ENCODE peak calls at places on chromosomes 2 and 18, in seven cellular contexts. V, R, Z, W, G, O and A are unnamed samples.

GRCh38 chr2:131488306-131489205 is 3.6 kb downstream of the MZT2A start:
- DNase-seq in Z (no peak), G (no peak), W (no peak), R (no peak), V (no peak), O (no peak), A (no peak)

GRCh38 chr2:202780514-202781021 is 91.0 kb downstream of the ICA1L start:
- DNase-seq in O (peak), R (no peak), Z (peak), V (peak), G (peak), W (peak), A (no peak)

GRCh38 chr2:101111917-101112771 is 39.0 kb downstream of the TBC1D8 start:
- DNase-seq in V (peak), G (no peak), R (no peak), W (peak), O (no peak), Z (peak), A (no peak)

GRCh38 chr2:24824966-24825882 is 32.0 kb downstream of the CENPO start:
- DNase-seq in R (no peak), V (no peak), Z (no peak), G (no peak), O (peak), W (peak), A (no peak)

GRCh38 chr18:22483407-22483806 is 65.7 kb upstream of the CTAGE1 start:
- DNase-seq in G (no peak), V (no peak), O (no peak), W (no peak), Z (no peak), R (no peak), A (no peak)

GRCh38 chr2:97993926-97994325 is 1.8 kb downstream of the TMEM131 start:
- DNase-seq in Z (no peak), G (no peak), V (no peak), R (no peak), O (no peak), W (no peak), A (no peak)

GRCh38 chr2:30776831-30777652 is 30.2 kb downstream of the CAPN13 start:
- DNase-seq in O (no peak), V (no peak), W (no peak), G (no peak), R (no peak), Z (no peak), A (no peak)

GRCh38 chr2:201129044-201129505 is 13.1 kb downstream of the CFLAR start:
- DNase-seq in Z (peak), G (no peak), O (peak), V (peak), R (no peak), W (peak), A (no peak)

GRCh38 chr18:10006261-10006903 is 92.6 kb downstream of the VAPA start:
- DNase-seq in V (peak), O (no peak), R (no peak), G (no peak), Z (no peak), W (peak), A (no peak)

GRCh38 chr2:121196132-121196848 is 88.7 kb downstream of the TFCP2L1 start:
- DNase-seq in O (no peak), Z (no peak), W (no peak), R (no peak), G (no peak), V (no peak), A (no peak)

GRCh38 chr18:34444622-34445021 is 219.9 kb upstream of the NOL4 start:
- DNase-seq in G (no peak), Z (no peak), R (no peak), W (no peak), V (no peak), O (no peak), A (no peak)

GRCh38 chr2:197011777-197012641 is 85.5 kb upstream of the PGAP1 start:
- DNase-seq in W (peak), O (peak), Z (peak), G (no peak), V (peak), R (no peak), A (no peak)

GRCh38 chr2:211591456-211591855 is 947.1 kb downstream of the ERBB4 start:
- DNase-seq in V (no peak), Z (no peak), O (no peak), W (no peak), R (no peak), G (no peak), A (no peak)

GRCh38 chr2:53785378-53785777 is 1.4 kb downstream of the ASB3 start:
- DNase-seq in O (no peak), R (no peak), Z (no peak), V (no peak), W (no peak), G (no peak), A (no peak)

GRCh38 chr2:96861074-96861473 is 3.3 kb upstream of the ANKRD39 start:
- DNase-seq in R (peak), W (no peak), G (no peak), V (no peak), O (no peak), Z (no peak), A (no peak)

GRCh38 chr2:235665656-235666239 is 171.9 kb downstream of the AGAP1 start:
- DNase-seq in O (no peak), Z (no peak), G (no peak), V (peak), W (peak), R (no peak), A (no peak)

GRCh38 chr2:211170843-211171242 is 614.4 kb downstream of the CPS1 start:
- DNase-seq in R (no peak), Z (no peak), O (no peak), V (no peak), W (no peak), G (no peak), A (no peak)

GRCh38 chr2:33022989-33023731 is 76.4 kb downstream of the LTBP1 start:
- DNase-seq in O (peak), G (peak), R (no peak), W (peak), V (peak), Z (peak), A (no peak)

GRCh38 chr2:228245601-228246000 is 64.1 kb upstream of the SPHKAP start:
- DNase-seq in V (no peak), G (no peak), O (no peak), R (no peak), W (no peak), Z (no peak), A (no peak)

DNA sequence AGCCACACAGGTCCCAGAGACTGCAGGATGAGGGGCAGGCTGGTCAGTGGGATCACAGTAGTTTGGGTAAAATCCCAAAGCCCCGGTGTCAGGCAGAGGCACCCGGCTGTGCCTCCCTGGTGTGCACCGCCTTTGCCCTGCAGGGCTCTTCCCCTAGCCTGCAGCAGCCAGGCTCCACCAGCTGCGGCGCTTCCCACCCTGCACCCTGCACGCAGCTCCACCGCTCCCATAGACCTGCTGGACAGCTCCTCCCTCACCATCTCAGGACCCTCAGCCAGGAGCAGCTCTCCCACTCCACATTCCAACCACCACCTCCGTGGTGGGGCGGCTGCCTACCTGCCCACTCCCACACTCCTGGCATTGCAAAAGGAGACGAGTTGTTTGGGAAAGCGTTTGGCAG is 287.3 kb upstream of the HDAC4 start:
- DNase-seq in O (no peak), V (no peak), Z (no peak), R (peak), G (no peak), W (no peak), A (no peak)
- TF ChIP-seq CTCF in O (no peak), V (no peak), Z (no peak), R (peak), G (no peak), W (no peak), A (peak)

DNA sequence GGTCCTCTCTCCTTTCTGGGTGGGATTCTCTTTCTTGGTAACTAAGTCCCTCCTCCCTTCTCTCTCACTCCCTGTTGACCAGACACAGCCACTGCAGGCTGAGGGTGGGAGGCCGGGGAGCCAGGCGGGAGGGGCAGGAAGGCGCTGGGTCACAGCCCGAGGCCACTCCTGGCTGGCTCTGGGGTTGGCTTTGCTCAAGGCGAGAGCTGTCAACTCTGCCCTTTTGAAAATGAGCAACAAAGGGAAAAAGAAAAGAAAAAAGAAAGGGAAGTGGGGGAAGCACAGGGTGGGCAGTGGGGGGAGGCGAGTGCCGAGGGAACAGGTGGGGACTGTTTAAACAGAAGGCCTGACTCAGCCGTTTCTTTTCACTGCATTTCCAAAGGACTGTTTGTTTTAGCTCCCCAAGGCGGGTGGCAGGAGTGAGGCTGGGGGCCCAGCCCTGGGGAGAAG is 70.5 kb upstream of the IGFBP5 start:
- DNase-seq in V (no peak), G (no peak), O (no peak), R (peak), Z (no peak), W (no peak), A (peak)
- TF ChIP-seq CTCF in V (no peak), G (no peak), O (no peak), R (no peak), Z (no peak), W (no peak), A (peak)

GRCh38 chr2:43455735-43456642 is 139.8 kb downstream of the THADA start:
- DNase-seq in G (no peak), W (peak), Z (peak), R (no peak), V (peak), O (peak), A (no peak)
- TF ChIP-seq CTCF in G (no peak), W (peak), Z (no peak), R (peak), V (no peak), O (no peak), A (no peak)

DNA sequence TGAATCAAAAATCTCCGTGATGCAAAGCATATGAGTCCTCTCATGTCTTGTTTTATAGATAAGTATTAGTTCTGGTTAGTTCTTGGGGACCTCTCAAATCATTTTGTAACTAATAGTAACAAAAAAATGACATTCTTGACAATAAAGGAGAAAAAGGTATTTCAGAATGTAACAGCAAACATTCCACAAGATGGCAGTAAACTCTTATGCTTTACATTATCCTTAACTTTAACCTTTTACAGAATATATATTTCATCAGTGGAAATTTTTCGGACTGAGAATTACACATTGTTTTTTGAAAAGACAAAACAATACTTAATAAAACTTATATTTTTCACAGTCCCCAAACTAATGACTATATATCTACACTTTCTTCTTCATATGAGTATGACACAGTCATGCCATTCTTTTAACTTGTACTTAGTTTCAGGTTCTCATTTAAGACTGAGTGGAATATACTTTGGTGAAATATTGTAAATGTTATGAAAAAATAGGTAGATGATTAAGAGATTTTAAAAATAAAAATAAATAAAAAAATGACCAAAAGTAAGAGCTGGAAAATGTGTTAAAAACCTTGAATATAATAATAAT is 142.9 kb upstream of the NXPH2 start:
- DNase-seq in O (no peak), W (peak), R (no peak), Z (no peak), G (peak), V (no peak), A (no peak)
- TF ChIP-seq CTCF in O (peak), W (peak), R (no peak), Z (peak), G (peak), V (peak), A (peak)

DNA sequence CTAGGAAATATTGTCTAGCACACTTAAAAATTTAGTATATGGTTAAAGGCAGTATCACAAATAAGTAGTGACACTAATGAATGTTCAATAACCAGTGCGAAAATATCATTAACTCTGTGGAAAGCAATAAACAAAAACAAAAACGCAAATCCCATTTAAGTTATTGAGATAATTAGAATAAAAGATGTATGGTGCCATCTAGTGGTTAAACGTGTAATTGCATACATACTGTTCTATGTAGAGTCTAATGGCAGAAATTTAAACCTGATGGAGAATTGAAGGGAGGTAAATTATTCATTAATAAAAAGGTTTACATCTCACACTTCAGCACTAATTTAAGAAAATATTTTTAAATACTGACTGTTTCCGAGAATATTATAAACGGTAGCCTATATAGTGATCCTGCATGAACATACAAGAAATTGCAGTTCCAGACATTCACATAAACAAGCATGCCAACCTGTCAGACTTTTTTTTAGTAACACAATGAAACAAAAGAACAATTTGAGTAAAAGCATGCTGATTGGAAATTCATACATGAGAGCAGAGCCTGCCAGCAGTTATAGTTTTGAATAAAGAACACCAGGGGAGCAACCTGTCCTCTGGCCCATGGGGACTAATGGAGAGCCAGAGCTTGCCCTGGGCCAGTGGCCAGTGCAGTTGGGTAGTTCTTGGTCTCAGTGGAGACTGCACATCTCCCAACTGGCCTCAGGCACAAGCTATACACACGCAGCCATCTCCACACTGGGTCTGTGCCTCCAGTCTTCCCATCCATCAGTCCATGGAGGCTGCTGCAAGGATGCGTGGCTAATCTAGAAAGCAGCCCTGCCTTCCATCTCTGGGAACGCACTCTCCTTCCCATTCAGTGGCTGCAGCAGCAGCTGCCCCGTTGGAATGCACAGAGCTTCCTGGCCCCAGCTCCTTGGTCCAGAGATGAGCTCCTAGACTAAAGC is 28.0 kb downstream of the GCG start:
- DNase-seq in Z (no peak), W (peak), V (peak), O (peak), G (peak), R (peak), A (no peak)
- TF ChIP-seq CTCF in Z (peak), W (peak), V (peak), O (no peak), G (peak), R (peak), A (peak)

DNA sequence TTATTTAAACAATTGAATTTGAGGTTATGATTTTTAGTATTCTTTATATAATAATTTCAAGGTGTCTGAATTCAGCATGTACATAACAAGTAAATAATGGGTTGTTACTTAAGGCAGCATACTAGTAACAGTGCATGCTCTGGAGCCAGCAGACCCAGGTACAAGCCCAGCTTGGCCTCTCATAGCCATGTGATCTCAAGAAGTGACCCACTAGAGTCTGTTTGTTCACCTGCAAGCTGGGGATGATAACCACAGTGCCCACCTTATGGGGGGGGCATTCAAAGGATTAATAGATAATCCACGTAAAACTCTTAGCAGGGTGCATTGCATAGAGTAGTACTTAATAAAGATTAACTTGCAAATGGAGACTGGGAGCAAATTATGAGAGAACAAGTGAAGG is 163.6 kb downstream of the TRABD2A start:
- DNase-seq in R (no peak), Z (no peak), V (no peak), O (no peak), W (no peak), G (no peak), A (no peak)
- TF ChIP-seq CTCF in R (no peak), Z (no peak), V (no peak), O (no peak), W (no peak), G (no peak), A (no peak)

DNA sequence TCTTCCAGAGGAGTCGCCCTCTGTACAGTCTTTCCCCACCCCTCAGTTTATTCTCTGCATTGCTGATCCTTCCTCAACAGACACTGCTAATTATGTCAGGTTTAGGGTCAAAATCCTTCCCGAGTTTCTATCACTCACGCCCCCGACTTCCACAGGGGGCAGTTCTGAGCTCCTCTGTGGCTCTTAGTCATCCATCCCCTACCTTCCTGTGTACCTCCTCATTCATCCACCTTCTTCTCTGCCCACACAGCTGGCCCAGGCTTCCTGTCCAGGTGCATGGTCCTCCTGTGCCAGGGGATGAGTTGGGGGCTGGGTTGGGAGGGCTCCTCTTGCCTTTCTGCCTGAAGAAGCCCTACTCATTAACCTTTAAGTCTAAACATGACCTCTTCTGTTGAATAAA is 202.9 kb downstream of the ARL4C start:
- DNase-seq in V (no peak), W (no peak), O (no peak), R (no peak), G (no peak), Z (no peak), A (no peak)
- TF ChIP-seq CTCF in V (peak), W (no peak), O (peak), R (no peak), G (no peak), Z (peak), A (peak)

DNA sequence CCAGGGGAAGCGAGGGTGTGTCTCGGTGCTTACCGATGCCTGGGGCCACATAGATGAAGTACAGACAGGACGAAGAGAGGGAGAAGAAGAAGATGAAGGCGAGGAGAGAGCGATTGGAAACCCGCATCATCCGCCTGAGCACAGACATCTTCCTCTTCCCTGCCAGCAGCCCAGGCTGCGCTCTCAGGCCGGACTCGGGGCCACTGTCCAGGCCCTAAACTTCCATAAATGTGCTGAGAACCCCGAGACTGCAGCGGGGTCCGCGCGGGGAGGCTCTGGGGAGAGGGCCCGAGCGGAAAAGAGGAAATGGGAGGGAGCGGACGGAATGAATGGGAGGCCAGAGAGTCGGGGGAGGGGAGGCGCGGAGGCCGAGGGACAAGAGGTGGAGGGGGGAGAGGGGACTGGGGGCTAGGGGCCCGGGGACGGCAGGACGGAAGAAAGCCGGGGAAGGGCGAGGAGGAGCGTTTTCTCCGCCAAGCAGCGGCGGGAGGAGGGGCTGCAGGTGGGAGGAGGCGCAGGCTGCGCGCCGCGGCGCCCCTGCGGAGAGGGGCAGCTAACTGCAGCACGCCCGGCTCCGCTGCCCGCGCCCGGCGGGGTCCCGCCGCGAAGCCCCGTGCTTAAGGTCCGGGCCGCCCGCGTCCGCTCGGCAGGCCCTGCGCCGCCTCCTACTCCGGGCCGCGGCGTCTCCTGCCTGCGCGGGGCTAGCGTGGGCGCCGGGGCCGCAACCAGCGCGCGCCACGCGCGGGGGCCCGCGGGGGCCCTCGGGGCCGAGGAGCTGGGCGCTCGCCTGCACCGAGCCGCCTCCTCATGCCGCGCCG is at the start of gene B4GALT6:
- DNase-seq in O (peak), W (no peak), G (no peak), Z (peak), R (peak), V (no peak), A (peak)
- TF ChIP-seq CTCF in O (no peak), W (no peak), G (no peak), Z (no peak), R (no peak), V (no peak), A (no peak)

DNA sequence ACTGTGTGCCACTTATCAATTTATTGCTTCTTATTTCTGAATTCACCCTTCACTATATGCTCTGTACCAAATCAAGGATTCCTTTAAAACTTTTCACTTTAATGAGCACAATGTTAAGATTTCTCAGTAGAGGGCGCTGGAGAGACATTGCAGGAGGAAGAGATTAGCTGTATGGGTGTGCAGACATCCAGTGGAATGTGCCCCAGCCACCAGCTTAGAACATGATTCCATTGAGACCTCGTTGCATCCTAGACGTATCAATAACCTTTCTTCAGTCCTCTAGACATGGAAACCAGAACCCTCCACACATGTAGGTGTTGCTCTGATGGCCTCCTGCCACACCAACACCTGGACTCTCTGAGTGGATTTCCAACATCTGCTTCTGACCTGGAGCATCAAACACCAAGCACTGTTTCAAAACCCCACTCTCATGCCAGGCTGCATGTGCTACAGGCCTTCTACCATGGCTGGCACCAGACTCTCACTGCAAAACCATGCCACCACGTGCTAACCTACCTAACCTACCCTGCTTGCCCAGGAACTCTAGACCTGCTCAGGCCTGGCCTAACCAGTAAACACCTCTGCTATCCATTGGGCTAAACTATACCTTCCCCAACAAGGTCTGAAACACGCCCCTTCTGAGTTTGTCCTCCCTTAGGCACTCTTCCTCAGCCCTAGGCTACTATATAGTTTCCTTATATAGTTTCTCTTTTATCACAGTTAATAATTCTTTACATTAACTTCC is 633.2 kb upstream of the PKDCC start:
- DNase-seq in R (no peak), Z (peak), O (peak), W (peak), G (no peak), V (no peak), A (no peak)
- TF ChIP-seq CTCF in R (no peak), Z (peak), O (peak), W (peak), G (peak), V (peak), A (peak)